ENCODE peak calls at places on chromosomes 16 and 17, in four cellular contexts. Z is H7, O is cerebellar nuclear complex, F is neural crest cell. R is an unnamed sample.

GRCh38 chr16:878071-878784 is 77.7 kb upstream of the GNG13 start:
- DNase-seq in Z (peak), O (no peak), F (no peak), R (no peak)

GRCh38 chr17:79800325-79801155 is 3.7 kb upstream of the CBX8 start:
- DNase-seq in Z (peak), O (no peak), F (no peak), R (no peak)

GRCh38 chr17:65888649-65889048 is 303.3 kb downstream of the CEP112 start:
- DNase-seq in Z (no peak), O (no peak), F (no peak), R (no peak)

GRCh38 chr17:75573540-75573957 is 14.1 kb upstream of the MYO15B start:
- DNase-seq in Z (no peak), O (no peak), F (no peak), R (no peak)

GRCh38 chr16:22372882-22373661 is 1.3 kb downstream of the CDR2 start:
- DNase-seq in Z (no peak), O (no peak), F (no peak), R (no peak)

GRCh38 chr16:65845466-65846209 is 520.9 kb upstream of the CDH5 start:
- DNase-seq in Z (no peak), O (no peak), F (no peak), R (no peak)

GRCh38 chr16:72927199-72928088 is 120.5 kb downstream of the ZFHX3 start:
- DNase-seq in Z (no peak), O (no peak), F (no peak), R (no peak)

GRCh38 chr16:81551141-81551808 is 106.7 kb downstream of the CMIP start:
- DNase-seq in Z (peak), O (no peak), F (no peak), R (no peak)

GRCh38 chr17:41267711-41268110 is 2.5 kb downstream of the KRTAP9-6 start:
- DNase-seq in Z (no peak), O (no peak), F (no peak), R (no peak)

GRCh38 chr16:66258916-66259845 is 107.3 kb upstream of the CDH5 start:
- DNase-seq in Z (no peak), O (no peak), F (no peak), R (no peak)

GRCh38 chr17:81135503-81136283 is 29.6 kb upstream of the PVALEF start:
- DNase-seq in Z (no peak), O (peak), F (no peak), R (no peak)

GRCh38 chr16:13168091-13168572 is 266.7 kb downstream of the SHISA9 start:
- DNase-seq in Z (peak), O (no peak), F (no peak), R (no peak)

GRCh38 chr17:16293918-16294317 is 59.4 kb downstream of the CENPV start:
- DNase-seq in Z (no peak), O (no peak), F (no peak), R (no peak)

GRCh38 chr16:13902677-13903076 is 17.3 kb upstream of the ERCC4 start:
- DNase-seq in Z (no peak), O (no peak), F (no peak), R (no peak)

GRCh38 chr17:66393038-66393437 is 90.6 kb downstream of the PRKCA start:
- DNase-seq in Z (no peak), O (no peak), F (no peak), R (no peak)

GRCh38 chr16:85296859-85297698 is 184.8 kb upstream of the CIBAR2 start:
- DNase-seq in Z (peak), O (no peak), F (peak), R (peak)

GRCh38 chr16:14634389-14634725 is 1.6 kb downstream of the BFAR start:
- DNase-seq in Z (no peak), O (no peak), F (no peak), R (no peak)

GRCh38 chr17:55366020-55366481 is 55.6 kb downstream of the MMD start:
- DNase-seq in Z (no peak), O (no peak), F (no peak), R (no peak)

GRCh38 chr17:32672701-32673100 is 185.9 kb downstream of the CDK5R1 start:
- DNase-seq in Z (no peak), O (no peak), F (no peak), R (no peak)

GRCh38 chr17:17727111-17727659 is 45.9 kb downstream of the RAI1 start:
- DNase-seq in Z (no peak), O (no peak), F (no peak), R (no peak)

GRCh38 chr17:44438634-44439033 is 49.2 kb upstream of the ITGA2B start:
- DNase-seq in Z (no peak), O (no peak), F (no peak), R (no peak)

GRCh38 chr17:57892820-57893595 is 43.2 kb upstream of the MRPS23 start:
- DNase-seq in Z (peak), O (peak), F (peak), R (peak)

GRCh38 chr17:4540224-4541040 is 14.8 kb downstream of the MYBBP1A start:
- DNase-seq in Z (peak), O (no peak), F (no peak), R (peak)

GRCh38 chr16:81035975-81036750 is 521 bp downstream of the ATMIN start:
- DNase-seq in Z (peak), O (no peak), F (peak), R (peak)

GRCh38 chr16:67284699-67285646 is 5.6 kb downstream of the PLEKHG4 start:
- DNase-seq in Z (peak), O (no peak), F (peak), R (peak)

GRCh38 chr17:17710728-17711541 is 29.7 kb downstream of the RAI1 start:
- DNase-seq in Z (peak), O (no peak), F (no peak), R (peak)

GRCh38 chr17:79535728-79536025 is 75.2 kb downstream of the RBFOX3 start:
- DNase-seq in Z (no peak), O (no peak), F (no peak), R (no peak)

GRCh38 chr17:2779545-2779944 is 16.7 kb upstream of the RAP1GAP2 start:
- DNase-seq in Z (no peak), O (no peak), F (no peak), R (no peak)

R was measured in pancreas.